ENCODE peak calls at places on chromosomes 4 and X, in seven cellular contexts. One of them, this sample, is unnamed.

GRCh38 chrX:134548844-134549205 is 88.9 kb downstream of the HPRT1 start:
- DNase-seq in tibial nerve: no peak
- DNase-seq in AG09309: no peak
- DNase-seq in endodermal cell: no peak
- DNase-seq in Peyer's patch: no peak
- DNase-seq in tibial artery: no peak
- DNase-seq in fibroblast of pulmonary artery: no peak
- DNase-seq in this sample: no peak

GRCh38 chrX:538311-538710 is 92.3 kb upstream of the SHOX start:
- DNase-seq in tibial nerve: no peak
- DNase-seq in tibial artery: no peak
- DNase-seq in AG09309: no peak
- DNase-seq in endodermal cell: peak
- DNase-seq in fibroblast of pulmonary artery: no peak
- DNase-seq in Peyer's patch: no peak
- DNase-seq in this sample: no peak

GRCh38 chrX:111348363-111348927 is 63.5 kb downstream of the DCX start:
- DNase-seq in tibial artery: no peak
- DNase-seq in endodermal cell: no peak
- DNase-seq in Peyer's patch: no peak
- DNase-seq in tibial nerve: peak
- DNase-seq in AG09309: no peak
- DNase-seq in fibroblast of pulmonary artery: no peak
- DNase-seq in this sample: no peak

GRCh38 chr4:77432702-77433101 is 172.9 kb upstream of the CXCL13 start:
- DNase-seq in endodermal cell: no peak
- DNase-seq in fibroblast of pulmonary artery: no peak
- DNase-seq in Peyer's patch: no peak
- DNase-seq in tibial nerve: no peak
- DNase-seq in AG09309: no peak
- DNase-seq in tibial artery: no peak
- DNase-seq in this sample: peak

GRCh38 chr4:158046345-158046744 is 126.5 kb downstream of the GASK1B start:
- DNase-seq in tibial artery: no peak
- DNase-seq in Peyer's patch: no peak
- DNase-seq in fibroblast of pulmonary artery: no peak
- DNase-seq in endodermal cell: no peak
- DNase-seq in AG09309: no peak
- DNase-seq in tibial nerve: no peak
- DNase-seq in this sample: no peak

GRCh38 chrX:45083314-45083713 is 117.4 kb downstream of the DIPK2B start:
- DNase-seq in Peyer's patch: no peak
- DNase-seq in fibroblast of pulmonary artery: peak
- DNase-seq in tibial nerve: no peak
- DNase-seq in tibial artery: no peak
- DNase-seq in AG09309: no peak
- DNase-seq in endodermal cell: no peak
- DNase-seq in this sample: no peak

GRCh38 chrX:41381685-41382084 is 47.7 kb downstream of the DDX3X start:
- DNase-seq in tibial nerve: no peak
- DNase-seq in tibial artery: peak
- DNase-seq in AG09309: peak
- DNase-seq in fibroblast of pulmonary artery: peak
- DNase-seq in endodermal cell: peak
- DNase-seq in Peyer's patch: peak
- DNase-seq in this sample: peak

GRCh38 chr4:2432991-2433530 is 14.3 kb downstream of the CFAP99 start:
- DNase-seq in Peyer's patch: no peak
- DNase-seq in fibroblast of pulmonary artery: peak
- DNase-seq in endodermal cell: peak
- DNase-seq in tibial artery: peak
- DNase-seq in tibial nerve: no peak
- DNase-seq in AG09309: peak
- DNase-seq in this sample: no peak

GRCh38 chr4:139367421-139368090 is 65.3 kb upstream of the NDUFC1 start:
- DNase-seq in tibial artery: no peak
- DNase-seq in tibial nerve: no peak
- DNase-seq in endodermal cell: no peak
- DNase-seq in AG09309: peak
- DNase-seq in Peyer's patch: no peak
- DNase-seq in fibroblast of pulmonary artery: peak
- DNase-seq in this sample: no peak

GRCh38 chr4:46329118-46329976 is 60.6 kb downstream of the GABRA2 start:
- DNase-seq in Peyer's patch: no peak
- DNase-seq in AG09309: no peak
- DNase-seq in fibroblast of pulmonary artery: peak
- DNase-seq in endodermal cell: peak
- DNase-seq in tibial artery: no peak
- DNase-seq in tibial nerve: no peak
- DNase-seq in this sample: peak

GRCh38 chr4:39305902-39306677 is 60.1 kb downstream of the RFC1 start:
- DNase-seq in tibial artery: no peak
- DNase-seq in AG09309: no peak
- DNase-seq in endodermal cell: no peak
- DNase-seq in Peyer's patch: no peak
- DNase-seq in fibroblast of pulmonary artery: no peak
- DNase-seq in tibial nerve: no peak
- DNase-seq in this sample: no peak

GRCh38 chr4:142331132-142331531 is 515.0 kb downstream of the INPP4B start:
- DNase-seq in AG09309: no peak
- DNase-seq in endodermal cell: no peak
- DNase-seq in tibial nerve: no peak
- DNase-seq in Peyer's patch: no peak
- DNase-seq in tibial artery: no peak
- DNase-seq in fibroblast of pulmonary artery: no peak
- DNase-seq in this sample: no peak

GRCh38 chrX:107677501-107677901 is 49.2 kb downstream of the PRPS1 start:
- DNase-seq in fibroblast of pulmonary artery: peak
- DNase-seq in endodermal cell: peak
- DNase-seq in Peyer's patch: no peak
- DNase-seq in AG09309: no peak
- DNase-seq in tibial nerve: no peak
- DNase-seq in tibial artery: peak
- DNase-seq in this sample: peak

GRCh38 chr4:144280688-144281087 is 140.2 kb upstream of the GYPA start:
- DNase-seq in Peyer's patch: no peak
- DNase-seq in tibial artery: no peak
- DNase-seq in endodermal cell: no peak
- DNase-seq in fibroblast of pulmonary artery: no peak
- DNase-seq in tibial nerve: no peak
- DNase-seq in AG09309: no peak
- DNase-seq in this sample: peak

GRCh38 chrX:32852203-32852602 is 359.1 kb downstream of the DMD start:
- DNase-seq in AG09309: no peak
- DNase-seq in endodermal cell: no peak
- DNase-seq in fibroblast of pulmonary artery: no peak
- DNase-seq in Peyer's patch: no peak
- DNase-seq in tibial artery: no peak
- DNase-seq in tibial nerve: no peak
- DNase-seq in this sample: no peak

GRCh38 chr4:3773552-3774001 is 7.4 kb downstream of the ADRA2C start:
- DNase-seq in Peyer's patch: no peak
- DNase-seq in fibroblast of pulmonary artery: no peak
- DNase-seq in AG09309: no peak
- DNase-seq in tibial artery: no peak
- DNase-seq in endodermal cell: no peak
- DNase-seq in tibial nerve: no peak
- DNase-seq in this sample: no peak

GRCh38 chrX:109350051-109350450 is 131.8 kb downstream of the GUCY2F start:
- DNase-seq in tibial nerve: no peak
- DNase-seq in Peyer's patch: no peak
- DNase-seq in AG09309: no peak
- DNase-seq in fibroblast of pulmonary artery: no peak
- DNase-seq in endodermal cell: no peak
- DNase-seq in tibial artery: no peak
- DNase-seq in this sample: no peak

GRCh38 chr4:154854362-154854761 is 73.3 kb downstream of the RBM46 start:
- DNase-seq in AG09309: no peak
- DNase-seq in Peyer's patch: no peak
- DNase-seq in endodermal cell: no peak
- DNase-seq in tibial nerve: no peak
- DNase-seq in tibial artery: no peak
- DNase-seq in fibroblast of pulmonary artery: peak
- DNase-seq in this sample: peak
- TF ChIP-seq CTCF in AG09309: no peak
- TF ChIP-seq CTCF in Peyer's patch: no peak
- TF ChIP-seq CTCF in endodermal cell: peak
- TF ChIP-seq CTCF in tibial nerve: no peak
- TF ChIP-seq CTCF in tibial artery: no peak
- TF ChIP-seq CTCF in fibroblast of pulmonary artery: peak
- TF ChIP-seq CTCF in this sample: peak

GRCh38 chr4:47835489-47835888 is 2.4 kb downstream of the CORIN start:
- DNase-seq in endodermal cell: no peak
- DNase-seq in AG09309: no peak
- DNase-seq in fibroblast of pulmonary artery: no peak
- DNase-seq in Peyer's patch: no peak
- DNase-seq in tibial nerve: no peak
- DNase-seq in tibial artery: no peak
- DNase-seq in this sample: no peak

GRCh38 chr4:47836655-47837581 is 949 bp downstream of the CORIN start:
- DNase-seq in tibial nerve: peak
- DNase-seq in Peyer's patch: peak
- DNase-seq in endodermal cell: peak
- DNase-seq in tibial artery: peak
- DNase-seq in AG09309: peak
- DNase-seq in fibroblast of pulmonary artery: peak
- DNase-seq in this sample: peak

GRCh38 chr4:47838445-47838844 is 578 bp upstream of the CORIN start:
- DNase-seq in endodermal cell: peak
- DNase-seq in Peyer's patch: no peak
- DNase-seq in fibroblast of pulmonary artery: no peak
- DNase-seq in AG09309: no peak
- DNase-seq in tibial nerve: no peak
- DNase-seq in tibial artery: no peak
- DNase-seq in this sample: peak

GRCh38 chr4:47839259-47839658 is 1.4 kb upstream of the CORIN start:
- DNase-seq in fibroblast of pulmonary artery: peak
- DNase-seq in tibial artery: no peak
- DNase-seq in AG09309: peak
- DNase-seq in endodermal cell: no peak
- DNase-seq in Peyer's patch: no peak
- DNase-seq in tibial nerve: no peak
- DNase-seq in this sample: no peak

DNA sequence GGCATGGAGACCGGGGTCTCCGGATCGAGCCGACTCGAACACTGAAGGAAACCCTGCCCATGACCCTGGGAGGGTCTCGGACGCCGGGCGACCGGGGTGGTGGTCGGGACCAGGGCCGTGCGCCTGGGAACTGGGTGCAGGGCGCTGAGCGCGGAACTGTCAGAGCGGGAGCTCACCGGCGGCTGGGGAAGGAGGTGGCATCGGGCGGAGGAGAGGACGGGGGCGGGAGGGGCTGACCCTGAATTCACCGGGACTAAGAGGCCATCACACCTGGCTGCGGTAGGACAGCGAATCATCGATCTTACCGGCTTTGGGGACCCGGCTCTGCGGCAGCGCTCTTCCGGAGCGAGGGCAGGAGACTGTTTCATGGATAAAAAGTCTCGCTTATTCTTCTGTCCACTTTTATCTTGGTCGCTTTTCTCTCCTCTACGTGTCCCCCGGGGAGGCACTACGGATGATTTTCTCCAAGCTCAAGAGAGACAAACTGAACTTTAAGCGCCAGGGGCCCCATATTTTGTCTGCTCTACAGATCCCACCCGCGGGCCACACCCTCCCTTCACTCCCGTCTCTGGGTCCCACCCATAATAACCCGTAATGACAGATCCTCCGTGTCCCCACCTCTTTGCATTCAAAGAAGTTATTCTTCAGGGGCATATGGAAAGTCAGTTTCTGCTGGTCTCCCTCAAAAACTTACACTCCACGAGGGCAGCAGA is at the start of gene CORIN:
- DNase-seq in tibial artery: peak
- DNase-seq in fibroblast of pulmonary artery: no peak
- DNase-seq in tibial nerve: no peak
- DNase-seq in AG09309: no peak
- DNase-seq in Peyer's patch: peak
- DNase-seq in endodermal cell: peak
- DNase-seq in this sample: no peak
- H3K4me3 ChIP-seq in tibial artery: peak
- H3K4me3 ChIP-seq in fibroblast of pulmonary artery: peak
- H3K4me3 ChIP-seq in tibial nerve: peak
- H3K4me3 ChIP-seq in AG09309: peak
- H3K4me3 ChIP-seq in Peyer's patch: peak
- H3K4me3 ChIP-seq in endodermal cell: peak
- H3K4me3 ChIP-seq in this sample: peak

DNA sequence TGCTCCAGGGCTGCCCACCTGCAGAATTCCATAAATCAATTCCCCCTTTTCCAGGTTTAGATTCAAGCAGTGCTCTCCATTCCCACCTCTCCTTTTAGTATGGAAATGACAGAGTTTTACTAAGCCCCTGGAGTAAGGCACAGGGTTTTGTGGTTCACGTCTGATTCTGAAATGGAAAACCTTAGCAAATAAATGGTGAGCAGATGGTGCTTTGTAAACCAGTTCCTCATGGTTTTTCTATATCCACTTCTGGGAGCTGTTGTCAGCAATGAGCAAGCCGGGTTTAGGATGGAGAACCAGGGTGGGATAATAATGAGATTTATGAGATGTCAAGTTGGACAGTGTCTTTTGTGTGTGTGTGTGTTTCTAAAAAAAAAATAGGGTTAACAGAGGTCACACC is 113.8 kb upstream of the RBPJ start:
- DNase-seq in fibroblast of pulmonary artery: no peak
- DNase-seq in tibial nerve: no peak
- DNase-seq in Peyer's patch: no peak
- DNase-seq in endodermal cell: no peak
- DNase-seq in tibial artery: no peak
- DNase-seq in AG09309: no peak
- DNase-seq in this sample: no peak
- TF ChIP-seq CTCF in fibroblast of pulmonary artery: no peak
- TF ChIP-seq CTCF in tibial nerve: no peak
- TF ChIP-seq CTCF in Peyer's patch: no peak
- TF ChIP-seq CTCF in endodermal cell: no peak
- TF ChIP-seq CTCF in tibial artery: no peak
- TF ChIP-seq CTCF in AG09309: no peak
- TF ChIP-seq CTCF in this sample: no peak

GRCh38 chr4:22512306-22512705 is 3.6 kb downstream of the ADGRA3 start:
- DNase-seq in endodermal cell: no peak
- DNase-seq in tibial artery: no peak
- DNase-seq in AG09309: no peak
- DNase-seq in Peyer's patch: no peak
- DNase-seq in fibroblast of pulmonary artery: no peak
- DNase-seq in tibial nerve: no peak
- DNase-seq in this sample: no peak

GRCh38 chr4:22515888-22516541 is at the start of gene ADGRA3:
- DNase-seq in fibroblast of pulmonary artery: peak
- DNase-seq in endodermal cell: peak
- DNase-seq in Peyer's patch: peak
- DNase-seq in tibial nerve: peak
- DNase-seq in tibial artery: peak
- DNase-seq in AG09309: no peak
- DNase-seq in this sample: no peak

GRCh38 chr4:22514431-22514830 is 1.4 kb downstream of the ADGRA3 start:
- DNase-seq in AG09309: no peak
- DNase-seq in tibial nerve: no peak
- DNase-seq in fibroblast of pulmonary artery: peak
- DNase-seq in Peyer's patch: no peak
- DNase-seq in tibial artery: no peak
- DNase-seq in endodermal cell: no peak
- DNase-seq in this sample: no peak

GRCh38 chr4:22515145-22515887 is 550 bp downstream of the ADGRA3 start:
- DNase-seq in fibroblast of pulmonary artery: peak
- DNase-seq in AG09309: no peak
- DNase-seq in Peyer's patch: peak
- DNase-seq in tibial nerve: peak
- DNase-seq in endodermal cell: peak
- DNase-seq in tibial artery: peak
- DNase-seq in this sample: peak

GRCh38 chr4:22514001-22514400 is 1.9 kb downstream of the ADGRA3 start:
- DNase-seq in AG09309: no peak
- DNase-seq in tibial nerve: no peak
- DNase-seq in Peyer's patch: no peak
- DNase-seq in endodermal cell: no peak
- DNase-seq in tibial artery: no peak
- DNase-seq in fibroblast of pulmonary artery: peak
- DNase-seq in this sample: no peak
- H3K4me3 ChIP-seq in AG09309: no peak
- H3K4me3 ChIP-seq in tibial nerve: peak
- H3K4me3 ChIP-seq in Peyer's patch: peak
- H3K4me3 ChIP-seq in endodermal cell: peak
- H3K4me3 ChIP-seq in tibial artery: peak
- H3K4me3 ChIP-seq in fibroblast of pulmonary artery: peak
- H3K4me3 ChIP-seq in this sample: peak

This sample was measured in bronchial epithelial cell.